ENCODE peak calls at places on chromosomes 5 and 9, in four cellular contexts. W, T, J and R are unnamed samples.

GRCh38 chr5:79235222-79235577 is 731 bp upstream of the JMY start:
- DNase-seq in W (no peak), T (no peak), J (no peak), R (no peak)

GRCh38 chr9:135440620-135441019 is 39.0 kb upstream of the PPP1R26 start:
- DNase-seq in W (no peak), T (no peak), J (no peak), R (no peak)

GRCh38 chr9:121895836-121896544 is 197.1 kb downstream of the TTLL11 start:
- DNase-seq in W (no peak), T (peak; percentile 34), J (no peak), R (no peak)

GRCh38 chr9:122551371-122551770 is 1.5 kb upstream of the OR1N2 start:
- DNase-seq in W (no peak), T (no peak), J (no peak), R (no peak)

GRCh38 chr9:71765693-71766092 is 2.6 kb downstream of the CEMIP2 start:
- DNase-seq in W (peak; percentile 66), T (peak; percentile 13), J (no peak), R (no peak)

GRCh38 chr9:137881591-137882505 is 4.3 kb downstream of the CACNA1B start:
- DNase-seq in W (no peak), T (no peak), J (no peak), R (no peak)

GRCh38 chr9:81389569-81389993 is 299.8 kb downstream of the TLE1 start:
- DNase-seq in W (peak; percentile 99), T (no peak), J (no peak), R (no peak)

GRCh38 chr9:136545065-136545965 is 533 bp downstream of the NOTCH1 start:
- DNase-seq in W (no peak), T (no peak), J (peak; percentile 51), R (no peak)

GRCh38 chr5:62475072-62475471 is 62.5 kb downstream of the IPO11 start:
- DNase-seq in W (peak; percentile 71), T (no peak), J (no peak), R (no peak)

GRCh38 chr5:112757468-112758208 is 20.0 kb downstream of the APC start:
- DNase-seq in W (peak; percentile 69), T (peak; percentile 55), J (no peak), R (no peak)

GRCh38 chr9:3157011-3157410 is 313.1 kb upstream of the PUM3 start:
- DNase-seq in W (no peak), T (no peak), J (no peak), R (no peak)

GRCh38 chr5:85388752-85389151 is 1004.1 kb upstream of the EDIL3 start:
- DNase-seq in W (no peak), T (no peak), J (no peak), R (no peak)

GRCh38 chr9:121798941-121799340 is 147.5 kb downstream of the DAB2IP start:
- DNase-seq in W (no peak), T (no peak), J (no peak), R (no peak)

GRCh38 chr5:177447066-177447610 is 524 bp downstream of the PRR7 start:
- DNase-seq in W (peak; percentile 51), T (peak; percentile 82), J (peak; percentile 80), R (peak; percentile 80)

GRCh38 chr9:2816476-2817141 is 27.3 kb downstream of the PUM3 start:
- DNase-seq in W (peak; percentile 90), T (no peak), J (no peak), R (no peak)

GRCh38 chr5:130580264-130580663 is 584.8 kb downstream of the HINT1 start:
- DNase-seq in W (no peak), T (no peak), J (no peak), R (no peak)

GRCh38 chr9:23702311-23702922 is 123.6 kb downstream of the ELAVL2 start:
- DNase-seq in W (no peak), T (no peak), J (no peak), R (no peak)

GRCh38 chr5:153753645-153754432 is 263.4 kb downstream of the GRIA1 start:
- DNase-seq in W (no peak), T (no peak), J (no peak), R (no peak)

GRCh38 chr5:140672455-140673186 is 755 bp downstream of the DND1 start:
- DNase-seq in W (no peak), T (peak; percentile 1), J (no peak), R (no peak)

GRCh38 chr9:69877852-69878507 is 57.4 kb downstream of the CFAP95 start:
- DNase-seq in W (peak; percentile 60), T (no peak), J (no peak), R (no peak)

GRCh38 chr5:167614294-167615104 is 676.9 kb upstream of the WWC1 start:
- DNase-seq in W (no peak), T (no peak), J (no peak), R (no peak)

GRCh38 chr5:40514986-40515385 is 164.7 kb upstream of the PTGER4 start:
- DNase-seq in W (no peak), T (no peak), J (no peak), R (no peak)

GRCh38 chr5:103929310-103930003 is 366.9 kb upstream of the NUDT12 start:
- DNase-seq in W (peak; percentile 53), T (no peak), J (no peak), R (no peak)

GRCh38 chr9:101119206-101119819 is 90.8 kb downstream of the PLPPR1 start:
- DNase-seq in W (no peak), T (peak; percentile 79), J (no peak), R (peak; percentile 14)

GRCh38 chr9:98773721-98774120 is 22.6 kb downstream of the ANKS6 start:
- DNase-seq in W (no peak), T (no peak), J (no peak), R (no peak)

GRCh38 chr5:123610665-123611406 is 98.9 kb downstream of the CSNK1G3 start:
- DNase-seq in W (peak; percentile 60), T (peak; percentile 33), J (no peak), R (no peak)

GRCh38 chr9:124652203-124652992 is 118.7 kb downstream of the NR6A1 start:
- DNase-seq in W (peak; percentile 68), T (no peak), J (no peak), R (no peak)

GRCh38 chr9:77909306-77909705 is 122.3 kb downstream of the GNAQ start:
- DNase-seq in W (no peak), T (no peak), J (peak; percentile 1), R (no peak)

GRCh38 chr5:77882670-77883257 is 106.6 kb upstream of the TBCA start:
- DNase-seq in W (peak; percentile 81), T (no peak), J (no peak), R (no peak)

GRCh38 chr5:135913713-135914626 is 18.3 kb upstream of the IL9 start:
- DNase-seq in W (no peak), T (no peak), J (no peak), R (no peak)

GRCh38 chr9:94655739-94656138 is 16.4 kb upstream of the FBP1 start:
- DNase-seq in W (no peak), T (no peak), J (no peak), R (no peak)

GRCh38 chr5:102670224-102670836 is 84.8 kb upstream of the PAM start:
- DNase-seq in W (no peak), T (no peak), J (no peak), R (peak; percentile 38)

GRCh38 chr5:122076669-122077450 is 1.2 kb downstream of the LOX start:
- DNase-seq in W (peak; percentile 72), T (peak; percentile 59), J (peak; percentile 4), R (peak; percentile 50)

GRCh38 chr9:2809692-2810423 is 34.0 kb downstream of the PUM3 start:
- DNase-seq in W (peak; percentile 88), T (no peak), J (no peak), R (no peak)

GRCh38 chr5:80686757-80687156 is 32.0 kb upstream of the DHFR start:
- DNase-seq in W (peak; percentile 17), T (no peak), J (no peak), R (no peak)

GRCh38 chr5:32953694-32954093 is 242.6 kb downstream of the NPR3 start:
- DNase-seq in W (no peak), T (no peak), J (no peak), R (no peak)

GRCh38 chr5:119287547-119288073 is 68.2 kb upstream of the TNFAIP8 start:
- DNase-seq in W (no peak), T (no peak), J (peak; percentile 50), R (no peak)

GRCh38 chr5:134069553-134069952 is 44.9 kb upstream of the TCF7 start:
- DNase-seq in W (no peak), T (no peak), J (no peak), R (no peak)

GRCh38 chr9:95077766-95078382 is 239.6 kb downstream of the FANCC start:
- DNase-seq in W (no peak), T (no peak), J (no peak), R (no peak)